ENCODE peak calls at places on chromosome 4, in nine cellular contexts. V is breast epithelium, B is right lobe of liver, W is adrenal gland, E is stomach, Y is ovary, T is esophagus muscularis mucosa, C is A549, G is body of pancreas. H is an unnamed sample.
A peak's percentile ranks its signal among the peaks of the same experiment; 100 is the strongest.

GRCh38 chr4:20356565-20356964 is 104.9 kb downstream of the SLIT2 start:
- DNase-seq in V (no peak), B (no peak), W (no peak), E (no peak), Y (no peak), T (no peak), C (no peak), G (no peak), H (no peak)

GRCh38 chr4:35516102-35516501 is 728.2 kb downstream of the ARAP2 start:
- DNase-seq in V (no peak), B (no peak), W (no peak), E (no peak), Y (no peak), T (no peak), C (no peak), G (no peak), H (no peak)

GRCh38 chr4:107826427-107826980 is 1.8 kb downstream of the SGMS2 start:
- DNase-seq in V (no peak), B (no peak), W (no peak), E (no peak), Y (no peak), T (no peak), C (no peak), G (peak; percentile 32), H (no peak)

GRCh38 chr4:856468-856901 is 30.6 kb upstream of the CPLX1 start:
- DNase-seq in V (no peak), B (peak; percentile 11), W (no peak), E (no peak), Y (no peak), T (no peak), C (no peak), G (no peak), H (no peak)

GRCh38 chr4:70936200-70936787 is 34.1 kb downstream of the MOB1B start:
- DNase-seq in V (no peak), B (no peak), W (no peak), E (no peak), Y (no peak), T (no peak), C (no peak), G (no peak), H (no peak)

GRCh38 chr4:11079171-11079570 is 349.5 kb downstream of the HS3ST1 start:
- DNase-seq in V (no peak), B (no peak), W (no peak), E (no peak), Y (no peak), T (no peak), C (no peak), G (no peak), H (no peak)

GRCh38 chr4:20299515-20299914 is 47.8 kb downstream of the SLIT2 start:
- DNase-seq in V (no peak), B (no peak), W (peak; percentile 54), E (no peak), Y (no peak), T (no peak), C (peak; percentile 4), G (no peak), H (no peak)

GRCh38 chr4:145177906-145178538 is 2.4 kb downstream of the OTUD4 start:
- DNase-seq in V (no peak), B (no peak), W (peak; percentile 42), E (no peak), Y (no peak), T (no peak), C (peak; percentile 12), G (no peak), H (no peak)

GRCh38 chr4:139857021-139857420 is 191.4 kb downstream of the MGST2 start:
- DNase-seq in V (no peak), B (peak; percentile 60), W (no peak), E (no peak), Y (no peak), T (peak; percentile 62), C (no peak), G (no peak), H (no peak)

GRCh38 chr4:169492436-169493163 is 119.8 kb downstream of the NEK1 start:
- DNase-seq in V (no peak), B (no peak), W (peak; percentile 10), E (peak; percentile 36), Y (no peak), T (no peak), C (peak; percentile 32), G (no peak), H (no peak)

GRCh38 chr4:43244688-43245382 is 352.3 kb downstream of the GRXCR1 start:
- DNase-seq in V (no peak), B (no peak), W (no peak), E (no peak), Y (no peak), T (no peak), C (no peak), G (no peak), H (peak; percentile 16)

GRCh38 chr4:119057417-119057816 is 78.2 kb upstream of the MYOZ2 start:
- DNase-seq in V (no peak), B (no peak), W (no peak), E (no peak), Y (no peak), T (no peak), C (no peak), G (no peak), H (no peak)

GRCh38 chr4:11790230-11790629 is 361.5 kb upstream of the HS3ST1 start:
- DNase-seq in V (no peak), B (no peak), W (no peak), E (no peak), Y (no peak), T (no peak), C (no peak), G (no peak), H (no peak)

GRCh38 chr4:8251110-8251883 is 18.3 kb upstream of the HTRA3 start:
- DNase-seq in V (no peak), B (no peak), W (no peak), E (no peak), Y (no peak), T (no peak), C (no peak), G (no peak), H (no peak)

GRCh38 chr4:132227349-132228165 is 921.5 kb upstream of the PCDH10 start:
- DNase-seq in V (no peak), B (peak; percentile 47), W (peak; percentile 31), E (no peak), Y (no peak), T (no peak), C (peak; percentile 62), G (peak; percentile 53), H (no peak)

GRCh38 chr4:6845574-6845973 is 63.0 kb downstream of the KIAA0232 start:
- DNase-seq in V (no peak), B (no peak), W (no peak), E (no peak), Y (no peak), T (no peak), C (no peak), G (no peak), H (no peak)

DNA sequence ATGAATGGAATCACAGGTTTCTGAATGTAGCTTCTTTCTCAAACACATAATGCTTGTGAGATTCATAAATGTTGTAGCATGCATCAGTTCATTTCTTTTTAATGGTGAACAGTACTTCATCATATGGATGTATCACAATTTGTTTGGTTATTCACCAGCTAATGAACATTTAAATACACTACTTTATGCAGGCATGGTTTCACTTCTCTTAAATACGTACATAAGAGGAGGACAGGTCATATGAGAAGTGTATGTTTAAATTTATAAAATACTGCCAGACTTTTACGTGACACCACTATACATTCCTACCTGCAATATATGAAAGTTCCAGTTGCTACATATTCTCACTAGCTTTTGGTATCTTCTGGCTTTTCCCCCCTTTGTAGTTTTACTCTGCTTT is 65.4 kb downstream of the ANKRD17 start:
- DNase-seq in V (no peak), B (no peak), W (no peak), E (no peak), Y (no peak), T (no peak), C (no peak), G (no peak), H (no peak)
- TF ChIP-seq POLR2A in V (no peak), B (no peak), W (no peak), E (no peak), Y (no peak), T (no peak), C (no peak), G (no peak), H (no peak)

DNA sequence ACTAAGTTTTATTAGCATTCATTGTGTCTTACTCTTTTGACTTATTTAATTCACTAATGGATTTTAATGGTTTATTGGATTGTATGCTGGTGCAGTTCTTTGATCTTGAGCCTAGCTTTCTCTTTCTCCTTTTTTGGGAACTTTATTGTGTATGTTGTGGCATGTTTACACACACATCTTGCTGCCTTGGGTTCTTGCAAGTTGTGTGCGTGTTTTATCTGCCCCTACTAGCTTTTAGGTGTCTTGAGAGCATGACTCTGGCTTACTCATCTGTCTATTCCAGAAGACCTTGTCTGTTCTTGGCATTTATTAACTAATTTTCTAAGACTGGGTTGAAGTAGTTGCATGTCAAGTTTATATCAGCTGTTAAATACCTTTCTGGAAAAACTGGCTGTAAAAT is 2.7 kb downstream of the TMEM165 start:
- DNase-seq in V (no peak), B (no peak), W (no peak), E (no peak), Y (no peak), T (no peak), C (no peak), G (no peak), H (no peak)
- TF ChIP-seq POLR2A in V (no peak), B (no peak), W (no peak), E (no peak), Y (no peak), T (no peak), C (no peak), G (no peak), H (no peak)

GRCh38 chr4:185471235-185472062 is at the start of gene CCDC110:
- DNase-seq in V (peak; percentile 98), B (peak; percentile 97), W (peak; percentile 94), E (peak; percentile 97), Y (peak; percentile 98), T (peak; percentile 97), C (peak; percentile 94), G (peak; percentile 98), H (peak; percentile 92)
- TF ChIP-seq POLR2A in V (no peak), B (peak; percentile 21), W (peak; percentile 40), E (no peak), Y (peak; percentile 65), T (no peak), C (no peak), G (peak; percentile 2), H (no peak)

DNA sequence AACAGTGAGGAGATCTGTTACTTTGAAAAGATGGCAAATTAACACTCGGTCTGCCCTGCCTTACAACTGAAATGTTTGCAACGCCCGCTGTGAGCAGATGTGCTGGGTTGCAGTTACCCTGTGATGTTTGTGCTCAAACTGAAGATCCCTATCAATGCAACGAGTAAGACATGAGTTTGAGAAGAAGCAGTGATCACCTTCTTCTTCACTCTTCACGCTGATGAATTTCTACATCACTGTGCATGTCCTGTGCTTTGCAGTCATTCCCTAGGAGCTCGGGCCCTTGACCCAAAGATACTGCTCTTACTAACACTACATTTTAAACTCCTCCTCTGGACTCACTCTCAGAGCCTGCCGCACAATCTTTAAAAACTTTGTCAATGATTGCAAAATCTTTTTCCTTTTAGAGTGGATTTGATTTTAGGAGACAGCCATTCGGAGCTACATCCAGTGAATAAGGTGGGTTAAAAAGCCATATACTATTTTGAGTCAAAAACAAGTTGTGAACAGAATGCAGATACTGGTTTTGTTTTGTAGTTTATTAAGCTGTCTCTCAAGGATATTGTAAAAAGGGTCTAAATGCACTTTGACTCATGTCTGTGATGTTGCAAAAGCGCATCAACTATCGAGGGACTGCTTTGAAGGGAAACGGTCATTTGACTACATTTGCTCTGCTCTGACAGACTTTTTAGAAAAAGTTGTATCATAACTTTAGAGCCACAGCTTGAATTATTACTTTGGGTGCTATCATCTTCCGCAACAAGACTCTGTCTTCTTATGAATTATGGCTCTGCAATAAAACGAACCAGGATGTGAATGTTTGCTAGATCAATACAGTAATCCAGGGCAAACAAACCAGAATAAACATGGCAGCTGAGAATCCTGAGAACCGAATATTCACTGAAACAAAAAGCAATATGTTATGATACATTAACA is 5.7 kb upstream of the RHOH start:
- DNase-seq in V (no peak), B (no peak), W (no peak), E (no peak), Y (no peak), T (no peak), C (peak; percentile 84), G (no peak), H (no peak)
- TF ChIP-seq POLR2A in V (no peak), B (no peak), W (no peak), E (no peak), Y (no peak), T (no peak), C (no peak), G (no peak), H (no peak)

H was measured in GM12891.